ENCODE peak calls at places on chromosomes 7 and 10, in ten cellular contexts. One of them, this sample, is unnamed.

GRCh38 chr7:139695616-139696015 is 82.2 kb downstream of the HIPK2 start:
- DNase-seq in left ventricle myocardium inferior: no peak
- DNase-seq in glutamatergic neuron: no peak
- DNase-seq in lower lobe of right lung: no peak
- DNase-seq in activated naive CD4-positive, alpha-beta T cell treated with anti-CD3 and anti-CD28 coated beads for 36 hours: no peak
- DNase-seq in NT2/D1: no peak
- DNase-seq in A549: no peak
- DNase-seq in NCI-H187 treated with DMSO at 0.1 percent for 48 hours: no peak
- DNase-seq in esophagus squamous epithelium: no peak
- DNase-seq in HCEC 1CT: peak; percentile 63
- DNase-seq in this sample: no peak

GRCh38 chr10:73837072-73837471 is 25.7 kb upstream of the NDST2 start:
- DNase-seq in HCEC 1CT: peak; percentile 61
- DNase-seq in A549: no peak
- DNase-seq in lower lobe of right lung: no peak
- DNase-seq in left ventricle myocardium inferior: no peak
- DNase-seq in esophagus squamous epithelium: no peak
- DNase-seq in NT2/D1: no peak
- DNase-seq in NCI-H187 treated with DMSO at 0.1 percent for 48 hours: no peak
- DNase-seq in glutamatergic neuron: no peak
- DNase-seq in activated naive CD4-positive, alpha-beta T cell treated with anti-CD3 and anti-CD28 coated beads for 36 hours: no peak
- DNase-seq in this sample: no peak

GRCh38 chr10:70034252-70034651 is 18.4 kb upstream of the MACROH2A2 start:
- DNase-seq in lower lobe of right lung: no peak
- DNase-seq in HCEC 1CT: no peak
- DNase-seq in esophagus squamous epithelium: no peak
- DNase-seq in left ventricle myocardium inferior: no peak
- DNase-seq in NT2/D1: no peak
- DNase-seq in glutamatergic neuron: no peak
- DNase-seq in activated naive CD4-positive, alpha-beta T cell treated with anti-CD3 and anti-CD28 coated beads for 36 hours: no peak
- DNase-seq in A549: no peak
- DNase-seq in NCI-H187 treated with DMSO at 0.1 percent for 48 hours: no peak
- DNase-seq in this sample: no peak

GRCh38 chr7:69620063-69620462 is 21.8 kb downstream of the AUTS2 start:
- DNase-seq in NCI-H187 treated with DMSO at 0.1 percent for 48 hours: no peak
- DNase-seq in esophagus squamous epithelium: no peak
- DNase-seq in activated naive CD4-positive, alpha-beta T cell treated with anti-CD3 and anti-CD28 coated beads for 36 hours: no peak
- DNase-seq in lower lobe of right lung: no peak
- DNase-seq in NT2/D1: no peak
- DNase-seq in HCEC 1CT: no peak
- DNase-seq in left ventricle myocardium inferior: no peak
- DNase-seq in A549: no peak
- DNase-seq in glutamatergic neuron: no peak
- DNase-seq in this sample: no peak

GRCh38 chr7:46133741-46134140 is 212.7 kb upstream of the IGFBP3 start:
- DNase-seq in NT2/D1: no peak
- DNase-seq in glutamatergic neuron: no peak
- DNase-seq in left ventricle myocardium inferior: no peak
- DNase-seq in NCI-H187 treated with DMSO at 0.1 percent for 48 hours: no peak
- DNase-seq in activated naive CD4-positive, alpha-beta T cell treated with anti-CD3 and anti-CD28 coated beads for 36 hours: no peak
- DNase-seq in esophagus squamous epithelium: no peak
- DNase-seq in A549: no peak
- DNase-seq in HCEC 1CT: no peak
- DNase-seq in lower lobe of right lung: no peak
- DNase-seq in this sample: no peak

GRCh38 chr7:22116451-22117027 is 170.8 kb upstream of the CDCA7L start:
- DNase-seq in activated naive CD4-positive, alpha-beta T cell treated with anti-CD3 and anti-CD28 coated beads for 36 hours: no peak
- DNase-seq in lower lobe of right lung: no peak
- DNase-seq in left ventricle myocardium inferior: no peak
- DNase-seq in HCEC 1CT: no peak
- DNase-seq in NCI-H187 treated with DMSO at 0.1 percent for 48 hours: no peak
- DNase-seq in glutamatergic neuron: no peak
- DNase-seq in esophagus squamous epithelium: no peak
- DNase-seq in NT2/D1: no peak
- DNase-seq in A549: no peak
- DNase-seq in this sample: no peak

GRCh38 chr10:106682175-106682574 is 482.3 kb downstream of the SORCS1 start:
- DNase-seq in NT2/D1: no peak
- DNase-seq in activated naive CD4-positive, alpha-beta T cell treated with anti-CD3 and anti-CD28 coated beads for 36 hours: no peak
- DNase-seq in lower lobe of right lung: no peak
- DNase-seq in left ventricle myocardium inferior: no peak
- DNase-seq in glutamatergic neuron: no peak
- DNase-seq in A549: no peak
- DNase-seq in HCEC 1CT: no peak
- DNase-seq in NCI-H187 treated with DMSO at 0.1 percent for 48 hours: no peak
- DNase-seq in esophagus squamous epithelium: no peak
- DNase-seq in this sample: no peak

GRCh38 chr7:93890464-93891068 is at the start of gene TFPI2:
- DNase-seq in NT2/D1: peak; percentile 43
- DNase-seq in glutamatergic neuron: peak; percentile 43
- DNase-seq in A549: peak; percentile 77
- DNase-seq in activated naive CD4-positive, alpha-beta T cell treated with anti-CD3 and anti-CD28 coated beads for 36 hours: peak; percentile 44
- DNase-seq in lower lobe of right lung: peak; percentile 42
- DNase-seq in HCEC 1CT: peak; percentile 54
- DNase-seq in left ventricle myocardium inferior: peak; percentile 21
- DNase-seq in esophagus squamous epithelium: no peak
- DNase-seq in NCI-H187 treated with DMSO at 0.1 percent for 48 hours: no peak
- DNase-seq in this sample: no peak

GRCh38 chr7:44383566-44383965 is 58.2 kb upstream of the CAMK2B start:
- DNase-seq in lower lobe of right lung: no peak
- DNase-seq in activated naive CD4-positive, alpha-beta T cell treated with anti-CD3 and anti-CD28 coated beads for 36 hours: no peak
- DNase-seq in NT2/D1: no peak
- DNase-seq in NCI-H187 treated with DMSO at 0.1 percent for 48 hours: no peak
- DNase-seq in HCEC 1CT: peak; percentile 90
- DNase-seq in esophagus squamous epithelium: no peak
- DNase-seq in glutamatergic neuron: no peak
- DNase-seq in A549: no peak
- DNase-seq in left ventricle myocardium inferior: no peak
- DNase-seq in this sample: no peak

GRCh38 chr10:13892871-13893270 is 306.1 kb downstream of the PRPF18 start:
- DNase-seq in glutamatergic neuron: no peak
- DNase-seq in esophagus squamous epithelium: no peak
- DNase-seq in NT2/D1: no peak
- DNase-seq in lower lobe of right lung: no peak
- DNase-seq in NCI-H187 treated with DMSO at 0.1 percent for 48 hours: no peak
- DNase-seq in HCEC 1CT: no peak
- DNase-seq in left ventricle myocardium inferior: no peak
- DNase-seq in activated naive CD4-positive, alpha-beta T cell treated with anti-CD3 and anti-CD28 coated beads for 36 hours: no peak
- DNase-seq in A549: no peak
- DNase-seq in this sample: no peak

GRCh38 chr10:79308969-79309665 is 38.2 kb upstream of the PPIF start:
- DNase-seq in activated naive CD4-positive, alpha-beta T cell treated with anti-CD3 and anti-CD28 coated beads for 36 hours: no peak
- DNase-seq in HCEC 1CT: no peak
- DNase-seq in A549: no peak
- DNase-seq in lower lobe of right lung: peak; percentile 41
- DNase-seq in NCI-H187 treated with DMSO at 0.1 percent for 48 hours: no peak
- DNase-seq in esophagus squamous epithelium: no peak
- DNase-seq in glutamatergic neuron: no peak
- DNase-seq in left ventricle myocardium inferior: peak; percentile 12
- DNase-seq in NT2/D1: no peak
- DNase-seq in this sample: no peak

GRCh38 chr7:20834656-20835055 is 48.0 kb upstream of the SP8 start:
- DNase-seq in activated naive CD4-positive, alpha-beta T cell treated with anti-CD3 and anti-CD28 coated beads for 36 hours: no peak
- DNase-seq in HCEC 1CT: no peak
- DNase-seq in A549: no peak
- DNase-seq in NCI-H187 treated with DMSO at 0.1 percent for 48 hours: no peak
- DNase-seq in lower lobe of right lung: no peak
- DNase-seq in glutamatergic neuron: no peak
- DNase-seq in NT2/D1: no peak
- DNase-seq in esophagus squamous epithelium: no peak
- DNase-seq in left ventricle myocardium inferior: no peak
- DNase-seq in this sample: no peak

GRCh38 chr7:791481-791880 is 40.8 kb upstream of the SUN1 start:
- DNase-seq in HCEC 1CT: no peak
- DNase-seq in NT2/D1: no peak
- DNase-seq in glutamatergic neuron: no peak
- DNase-seq in lower lobe of right lung: no peak
- DNase-seq in NCI-H187 treated with DMSO at 0.1 percent for 48 hours: no peak
- DNase-seq in esophagus squamous epithelium: no peak
- DNase-seq in A549: no peak
- DNase-seq in left ventricle myocardium inferior: no peak
- DNase-seq in activated naive CD4-positive, alpha-beta T cell treated with anti-CD3 and anti-CD28 coated beads for 36 hours: no peak
- DNase-seq in this sample: no peak

GRCh38 chr7:93566876-93567275 is 7.6 kb downstream of the CALCR start:
- DNase-seq in esophagus squamous epithelium: no peak
- DNase-seq in left ventricle myocardium inferior: no peak
- DNase-seq in activated naive CD4-positive, alpha-beta T cell treated with anti-CD3 and anti-CD28 coated beads for 36 hours: no peak
- DNase-seq in NCI-H187 treated with DMSO at 0.1 percent for 48 hours: no peak
- DNase-seq in A549: no peak
- DNase-seq in NT2/D1: no peak
- DNase-seq in lower lobe of right lung: no peak
- DNase-seq in HCEC 1CT: no peak
- DNase-seq in glutamatergic neuron: no peak
- DNase-seq in this sample: no peak

GRCh38 chr7:1749351-1749863 is 79.3 kb downstream of the ELFN1 start:
- DNase-seq in HCEC 1CT: no peak
- DNase-seq in glutamatergic neuron: no peak
- DNase-seq in left ventricle myocardium inferior: no peak
- DNase-seq in A549: no peak
- DNase-seq in esophagus squamous epithelium: no peak
- DNase-seq in NT2/D1: no peak
- DNase-seq in activated naive CD4-positive, alpha-beta T cell treated with anti-CD3 and anti-CD28 coated beads for 36 hours: no peak
- DNase-seq in lower lobe of right lung: peak; percentile 33
- DNase-seq in NCI-H187 treated with DMSO at 0.1 percent for 48 hours: no peak
- DNase-seq in this sample: no peak

GRCh38 chr7:2575733-2576350 is 17.1 kb downstream of the IQCE start:
- DNase-seq in NT2/D1: no peak
- DNase-seq in lower lobe of right lung: peak; percentile 6
- DNase-seq in HCEC 1CT: no peak
- DNase-seq in activated naive CD4-positive, alpha-beta T cell treated with anti-CD3 and anti-CD28 coated beads for 36 hours: no peak
- DNase-seq in A549: no peak
- DNase-seq in glutamatergic neuron: no peak
- DNase-seq in esophagus squamous epithelium: no peak
- DNase-seq in left ventricle myocardium inferior: no peak
- DNase-seq in NCI-H187 treated with DMSO at 0.1 percent for 48 hours: no peak
- DNase-seq in this sample: no peak

GRCh38 chr7:19899517-19899916 is 126.1 kb upstream of the TMEM196 start:
- DNase-seq in HCEC 1CT: peak; percentile 78
- DNase-seq in lower lobe of right lung: no peak
- DNase-seq in NT2/D1: no peak
- DNase-seq in left ventricle myocardium inferior: no peak
- DNase-seq in activated naive CD4-positive, alpha-beta T cell treated with anti-CD3 and anti-CD28 coated beads for 36 hours: no peak
- DNase-seq in A549: peak; percentile 18
- DNase-seq in esophagus squamous epithelium: no peak
- DNase-seq in glutamatergic neuron: no peak
- DNase-seq in NCI-H187 treated with DMSO at 0.1 percent for 48 hours: no peak
- DNase-seq in this sample: no peak